ENCODE peak calls at places on chromosome 5, in nine cellular contexts. R, F, S, A, O, V, M, L and E are unnamed samples.

GRCh38 chr5:89004379-89004778 is 121.4 kb upstream of the MEF2C start:
- DNase-seq in M (no peak), F (no peak), A (no peak), R (no peak), L (no peak), O (no peak), S (no peak), V (no peak), E (no peak)

GRCh38 chr5:53892236-53892635 is 331.8 kb downstream of the NDUFS4 start:
- DNase-seq in S (no peak), V (no peak), F (no peak), M (no peak), O (no peak), L (no peak), A (no peak), R (no peak), E (no peak)

GRCh38 chr5:87997662-87998061 is 271.0 kb downstream of the TMEM161B start:
- DNase-seq in L (no peak), O (no peak), R (no peak), V (no peak), F (no peak), M (no peak), S (no peak), A (no peak), E (no peak)

GRCh38 chr5:26519245-26519644 is 519.1 kb downstream of the CDH9 start:
- DNase-seq in F (no peak), M (no peak), L (no peak), S (no peak), R (no peak), V (no peak), A (no peak), O (no peak), E (no peak)

GRCh38 chr5:147188200-147189108 is 46.4 kb upstream of the STK32A start:
- DNase-seq in O (peak; percentile 87), F (peak; percentile 18), V (peak; percentile 76), A (peak; percentile 59), M (no peak), S (peak; percentile 45), R (peak; percentile 46), L (peak; percentile 84), E (peak; percentile 44)

GRCh38 chr5:141051526-141051876 is 327 bp downstream of the PCDHB1 start:
- DNase-seq in O (peak; percentile 70), A (no peak), L (no peak), S (no peak), V (peak; percentile 40), F (no peak), R (peak; percentile 17), M (no peak), E (no peak)

GRCh38 chr5:54249210-54250028 is 61.0 kb downstream of the ARL15 start:
- DNase-seq in A (peak; percentile 80), L (no peak), M (no peak), R (peak; percentile 8), S (no peak), F (peak; percentile 14), O (no peak), V (peak; percentile 78), E (peak; percentile 26)

GRCh38 chr5:33229216-33229615 is 211.5 kb upstream of the TARS1 start:
- DNase-seq in A (no peak), F (no peak), R (no peak), L (no peak), S (no peak), M (peak; percentile 76), V (no peak), O (no peak), E (no peak)

GRCh38 chr5:143572671-143573070 is 169.2 kb upstream of the NR3C1 start:
- DNase-seq in A (no peak), S (no peak), F (no peak), M (no peak), R (no peak), O (no peak), V (no peak), L (no peak), E (no peak)

GRCh38 chr5:104643320-104643719 is 1080.7 kb upstream of the NUDT12 start:
- DNase-seq in O (no peak), M (no peak), V (peak; percentile 91), A (no peak), R (no peak), S (no peak), F (no peak), L (peak; percentile 16), E (no peak)

GRCh38 chr5:111961867-111962266 is 204.9 kb upstream of the NREP start:
- DNase-seq in A (no peak), F (no peak), L (peak; percentile 55), V (no peak), O (no peak), S (no peak), M (no peak), R (no peak), E (no peak)

GRCh38 chr5:170413897-170414296 is 24.7 kb upstream of the KCNMB1 start:
- DNase-seq in R (no peak), S (no peak), O (no peak), M (no peak), F (no peak), V (no peak), A (no peak), L (no peak), E (no peak)

GRCh38 chr5:146283344-146283761 is 55.3 kb upstream of the POU4F3 start:
- DNase-seq in F (no peak), V (peak; percentile 18), R (no peak), A (peak; percentile 97), L (peak; percentile 84), O (no peak), M (no peak), S (no peak), E (no peak)

GRCh38 chr5:55634204-55634785 is 77.8 kb downstream of the SLC38A9 start:
- DNase-seq in O (no peak), R (no peak), V (peak; percentile 11), S (no peak), L (peak; percentile 90), M (no peak), A (peak; percentile 75), F (no peak), E (no peak)

GRCh38 chr5:170006016-170006415 is 25.7 kb upstream of the INSYN2B start:
- DNase-seq in F (no peak), O (peak; percentile 70), M (no peak), R (no peak), S (no peak), V (no peak), A (peak; percentile 5), L (no peak), E (no peak)

GRCh38 chr5:143979044-143979690 is 167.2 kb downstream of the HMHB1 start:
- DNase-seq in F (no peak), S (no peak), R (no peak), L (no peak), A (peak; percentile 5), M (no peak), O (peak; percentile 18), V (no peak), E (no peak)

GRCh38 chr5:151721812-151722391 is 35.2 kb upstream of the SPARC start:
- DNase-seq in L (no peak), F (no peak), O (no peak), R (no peak), M (no peak), V (no peak), A (no peak), S (no peak), E (no peak)

GRCh38 chr5:16713386-16713928 is 96.7 kb upstream of the RETREG1 start:
- DNase-seq in S (peak; percentile 72), M (no peak), L (peak; percentile 74), A (peak; percentile 69), V (peak; percentile 36), F (peak; percentile 37), R (peak; percentile 82), O (peak; percentile 73), E (no peak)

GRCh38 chr5:43772601-43773031 is 169.6 kb downstream of the NNT start:
- DNase-seq in S (no peak), F (no peak), A (peak; percentile 66), L (peak; percentile 90), R (no peak), V (peak; percentile 92), O (no peak), M (no peak), E (no peak)

GRCh38 chr5:67262202-67262601 is 65.6 kb upstream of the CD180 start:
- DNase-seq in L (no peak), M (no peak), V (no peak), A (no peak), S (no peak), O (no peak), F (no peak), R (no peak), E (no peak)
- TF ChIP-seq CTCF in L (no peak), M (no peak), V (no peak), A (no peak), S (no peak), O (no peak), F (no peak), R (no peak), E (no peak)

GRCh38 chr5:154320690-154321089 is 125.1 kb upstream of the SAP30L start:
- DNase-seq in L (peak; percentile 56), R (no peak), S (no peak), M (no peak), O (no peak), F (no peak), V (no peak), A (no peak), E (no peak)
- H3K27me3 ChIP-seq in L (no peaks in the 10 kb centered on the region), R (no peaks in the 10 kb centered on the region), S (no peaks in the 10 kb centered on the region), M (no peaks in the 10 kb centered on the region), O (no peaks in the 10 kb centered on the region), F (no peaks in the 10 kb centered on the region), V (no peaks in the 10 kb centered on the region), A (no peaks in the 10 kb centered on the region), E (no peaks in the 10 kb centered on the region)

GRCh38 chr5:73295447-73295846 is 122.5 kb downstream of the TMEM174 start:
- DNase-seq in A (no peak), R (no peak), V (no peak), L (no peak), F (no peak), S (no peak), M (no peak), O (no peak), E (peak; percentile 27)
- TF ChIP-seq CTCF in A (no peak), R (peak; percentile 43), V (peak; percentile 32), L (no peak), F (no peak), S (no peak), M (no peak), O (peak; percentile 47), E (peak; percentile 39)

GRCh38 chr5:135095871-135096270 is 61.8 kb upstream of the PITX1 start:
- DNase-seq in R (no peak), F (no peak), L (no peak), A (no peak), S (no peak), V (no peak), M (no peak), O (no peak), E (no peak)

GRCh38 chr5:135100431-135100830 is 66.4 kb upstream of the PITX1 start:
- DNase-seq in L (no peak), M (no peak), A (no peak), S (no peak), R (no peak), O (no peak), F (no peak), V (no peak), E (no peak)

GRCh38 chr5:135102716-135103696 is 69.0 kb upstream of the PITX1 start:
- DNase-seq in V (no peak), S (no peak), F (no peak), A (no peak), M (no peak), O (no peak), R (no peak), L (no peak), E (no peak)

GRCh38 chr5:135097390-135097789 is 63.4 kb upstream of the PITX1 start:
- DNase-seq in F (no peak), V (no peak), S (no peak), A (no peak), M (no peak), R (no peak), L (no peak), O (no peak), E (no peak)

GRCh38 chr5:135100011-135100410 is 66.0 kb upstream of the PITX1 start:
- DNase-seq in A (no peak), V (no peak), R (no peak), F (no peak), S (no peak), O (no peak), L (no peak), M (peak; percentile 60), E (no peak)
- H3K27me3 ChIP-seq in A (peaks cover 16% of the 10 kb centered on the region), V (no peaks in the 10 kb centered on the region), R (peaks cover 29% of the 10 kb centered on the region), F (no peaks in the 10 kb centered on the region), S (no peaks in the 10 kb centered on the region), O (no peaks in the 10 kb centered on the region), L (peaks cover 52% of the 10 kb centered on the region), M (no peaks in the 10 kb centered on the region), E (no peaks in the 10 kb centered on the region)